ENCODE peak calls at places on chromosomes 1 and 21, in five cellular contexts. H is A549; Z is uterus; R is CD8-positive, alpha-beta T cell; W is HCT116. M is an unnamed sample.

GRCh38 chr1:18999287-18999852 is 42.9 kb upstream of the IFFO2 start:
- DNase-seq in H (no peak), Z (peak; percentile 29), R (no peak), W (no peak), M (no peak)

GRCh38 chr1:52520149-52520548 is 32.7 kb downstream of the TUT4 start:
- DNase-seq in H (no peak), Z (no peak), R (no peak), W (no peak), M (no peak)

GRCh38 chr1:201360901-201361651 is 16.4 kb downstream of the TNNT2 start:
- DNase-seq in H (no peak), Z (no peak), R (no peak), W (no peak), M (no peak)

GRCh38 chr1:184482113-184482512 is 95.3 kb downstream of the C1orf21 start:
- DNase-seq in H (no peak), Z (peak; percentile 47), R (no peak), W (no peak), M (no peak)

GRCh38 chr1:231705860-231706553 is 79.4 kb downstream of the DISC1 start:
- DNase-seq in H (no peak), Z (no peak), R (no peak), W (no peak), M (no peak)

GRCh38 chr1:15950302-15950701 is 25.6 kb downstream of the ZBTB17 start:
- DNase-seq in H (no peak), Z (no peak), R (no peak), W (no peak), M (no peak)

GRCh38 chr1:20376880-20377494 is 86.3 kb downstream of the VWA5B1 start:
- DNase-seq in H (peak; percentile 34), Z (no peak), R (peak; percentile 10), W (peak; percentile 21), M (peak; percentile 65)

GRCh38 chr1:75134939-75135828 is 996 bp downstream of the LHX8 start:
- DNase-seq in H (peak; percentile 7), Z (no peak), R (no peak), W (no peak), M (peak; percentile 18)

GRCh38 chr1:211643324-211644212 is 31.9 kb downstream of the NEK2 start:
- DNase-seq in H (peak; percentile 39), Z (no peak), R (no peak), W (no peak), M (peak; percentile 78)

GRCh38 chr1:211646566-211646965 is 28.9 kb downstream of the NEK2 start:
- DNase-seq in H (no peak), Z (no peak), R (no peak), W (no peak), M (no peak)

GRCh38 chr1:211642870-211643269 is 32.6 kb downstream of the NEK2 start:
- DNase-seq in H (no peak), Z (no peak), R (no peak), W (no peak), M (no peak)

GRCh38 chr1:211641942-211642341 is 33.5 kb downstream of the NEK2 start:
- DNase-seq in H (no peak), Z (no peak), R (no peak), W (no peak), M (peak; percentile 2)

DNA sequence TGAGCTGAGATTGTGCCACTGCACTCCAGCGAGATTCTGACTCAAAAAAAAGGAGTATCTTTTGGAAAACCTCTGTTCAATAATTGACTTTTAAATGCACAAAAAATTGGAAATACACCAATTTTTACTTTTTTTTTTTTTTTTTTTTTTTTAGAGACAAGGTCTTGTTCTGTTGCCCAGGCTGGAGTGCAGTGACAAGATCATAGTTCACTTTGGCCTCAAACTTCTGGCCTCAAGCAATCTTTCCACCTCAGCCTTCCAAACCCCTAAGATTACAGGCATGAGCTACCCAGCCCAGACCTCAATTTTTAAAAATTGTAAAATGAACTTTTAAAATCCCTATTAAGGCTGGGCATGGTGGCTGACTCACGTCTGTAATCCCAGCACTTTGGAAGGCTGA is 30.8 kb downstream of the NEK2 start:
- DNase-seq in H (no peak), Z (no peak), R (no peak), W (no peak), M (no peak)
- H3K4me3 ChIP-seq in H (no peak overlapping the region), Z (no peak overlapping the region), R (no peak overlapping the region), W (no peak overlapping the region), M (no peak overlapping the region)

GRCh38 chr21:18249542-18250152 is 5.0 kb downstream of the CHODL start:
- DNase-seq in H (no peak), Z (no peak), R (no peak), W (no peak), M (peak; percentile 11)
- TF ChIP-seq CTCF in H (no peak), Z (no peak), R (no peak), W (no peak), M (peak; percentile 24)

GRCh38 chr1:109884242-109884891 is 26.3 kb upstream of the CSF1 start:
- DNase-seq in H (no peak), Z (no peak), R (no peak), W (no peak), M (no peak)

GRCh38 chr1:109881906-109882287 is 28.8 kb upstream of the CSF1 start:
- DNase-seq in H (no peak), Z (no peak), R (no peak), W (no peak), M (no peak)

GRCh38 chr1:109882288-109883245 is 28.1 kb upstream of the CSF1 start:
- DNase-seq in H (no peak), Z (no peak), R (no peak), W (no peak), M (no peak)

GRCh38 chr1:109880961-109881894 is 29.4 kb upstream of the CSF1 start:
- DNase-seq in H (no peak), Z (no peak), R (no peak), W (no peak), M (no peak)

DNA sequence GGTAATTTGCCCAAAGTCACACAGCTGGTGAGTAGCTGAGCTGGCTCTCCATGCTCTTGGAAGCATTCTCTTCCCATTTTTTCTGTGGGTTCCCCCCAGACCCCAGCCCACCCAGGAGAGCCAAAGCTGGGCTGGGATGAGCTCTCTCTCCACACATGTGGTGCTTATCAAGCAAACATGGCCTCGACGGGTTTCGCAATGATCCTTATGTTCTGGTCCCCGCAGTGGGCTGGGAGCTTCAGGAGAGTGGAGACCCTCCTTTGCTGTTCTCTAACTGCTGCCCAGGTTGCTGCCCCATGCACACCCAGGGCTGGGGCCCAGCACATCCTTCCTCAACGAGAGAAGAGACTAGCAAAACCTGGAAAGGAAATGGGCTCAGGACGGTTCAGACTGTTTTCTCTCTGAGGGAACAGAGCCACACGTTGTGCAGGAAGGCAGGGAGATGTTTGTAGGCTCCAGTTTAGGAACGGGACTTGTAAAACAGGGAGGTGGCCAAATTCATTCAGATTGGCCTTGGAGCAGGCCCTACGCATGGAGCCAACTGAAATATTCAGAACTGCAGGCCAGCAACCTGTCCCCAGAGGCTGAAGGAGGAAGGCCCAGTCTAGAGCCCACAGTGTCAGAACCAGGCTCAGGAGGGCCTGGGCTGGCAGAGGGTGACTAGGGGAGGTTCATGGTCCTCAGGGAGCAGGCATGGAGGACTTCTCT is 27.2 kb upstream of the CSF1 start:
- DNase-seq in H (no peak), Z (peak; percentile 45), R (no peak), W (no peak), M (no peak)
- H3K27ac ChIP-seq in H (peak overlapping the region; percentile 53), Z (peak overlapping the region; percentile 47), R (no peak overlapping the region), W (no peak overlapping the region), M (no peak overlapping the region)

GRCh38 chr1:72285074-72285425 is 2.7 kb upstream of the NEGR1 start:
- DNase-seq in H (no peak), Z (peak; percentile 20), R (no peak), W (no peak), M (no peak)

GRCh38 chr1:72283204-72284083 is 1.1 kb upstream of the NEGR1 start:
- DNase-seq in H (peak; percentile 24), Z (peak; percentile 66), R (no peak), W (no peak), M (peak; percentile 81)

GRCh38 chr1:72284398-72285073 is 2.2 kb upstream of the NEGR1 start:
- DNase-seq in H (no peak), Z (peak; percentile 32), R (no peak), W (no peak), M (peak; percentile 64)

GRCh38 chr1:72282690-72283203 is 408 bp upstream of the NEGR1 start:
- DNase-seq in H (peak; percentile 79), Z (peak; percentile 83), R (peak; percentile 20), W (no peak), M (peak; percentile 87)

GRCh38 chr1:72284084-72284397 is 1.7 kb upstream of the NEGR1 start:
- DNase-seq in H (peak; percentile 9), Z (no peak), R (no peak), W (no peak), M (no peak)
- H3K4me3 ChIP-seq in H (peak overlapping the region; percentile 60), Z (peak overlapping the region; percentile 65), R (peak overlapping the region; percentile 80), W (no peak overlapping the region), M (peak overlapping the region; percentile 99)